ENCODE peak calls at places on chromosome 16, in seven cellular contexts. K is astrocyte of the cerebellum; C is hepatocyte; X is activated CD4-positive, alpha-beta T cell treated with anti-CD3 and anti-CD28 coated beads, Interleukin-2, amount 10 ng/mL, durations not matched to agents 7 days and 5 days; M is activated T-cell treated with anti-CD3 and anti-CD28 coated beads for 1 hour; A is mucosa of gallbladder; I is activated CD4-positive, CD25-positive, alpha-beta regulatory T cell treated with anti-CD3 and anti-CD28 coated beads, Interleukin-2, amount 50 U/mL, for 16 hours. B is an unnamed sample.

GRCh38 chr16:15874745-15875314 is 13.6 kb downstream of the CEP20 start:
- DNase-seq in X (peak; percentile 20), K (peak; percentile 64), A (peak; percentile 28), C (peak; percentile 77), I (no peak), M (no peak), B (no peak)

GRCh38 chr16:58393138-58393504 is 850 bp downstream of the GINS3 start:
- DNase-seq in X (no peak), K (no peak), I (no peak), M (no peak), A (no peak), C (no peak), B (no peak)

GRCh38 chr16:47043200-47043599 is 69.7 kb upstream of the DNAJA2 start:
- DNase-seq in C (no peak), A (no peak), K (no peak), M (no peak), I (no peak), X (no peak), B (no peak)

GRCh38 chr16:4085405-4085970 is 30.8 kb downstream of the ADCY9 start:
- DNase-seq in I (no peak), C (no peak), M (no peak), X (no peak), A (peak; percentile 10), K (no peak), B (no peak)

GRCh38 chr16:11316331-11317015 is 28.8 kb upstream of the RMI2 start:
- DNase-seq in I (no peak), X (no peak), A (no peak), C (no peak), M (no peak), K (no peak), B (no peak)

GRCh38 chr16:1019934-1020305 is 38.4 kb downstream of the SOX8 start:
- DNase-seq in X (no peak), I (no peak), K (no peak), A (no peak), C (no peak), M (no peak), B (no peak)

GRCh38 chr16:19006446-19007315 is 22.9 kb downstream of the TMC7 start:
- DNase-seq in I (no peak), K (no peak), A (no peak), M (no peak), X (no peak), C (no peak), B (no peak)

GRCh38 chr16:27067138-27067537 is 411 bp downstream of the C16orf82 start:
- DNase-seq in M (no peak), A (no peak), I (no peak), X (no peak), C (peak; percentile 19), K (no peak), B (no peak)

GRCh38 chr16:35102780-35103403 is 1643.5 kb downstream of the TP53TG3F start:
- DNase-seq in K (no peak), X (no peak), M (no peak), I (no peak), A (no peak), C (no peak), B (no peak)

GRCh38 chr16:58011652-58012051 is 10.4 kb downstream of the USB1 start:
- DNase-seq in X (no peak), A (no peak), K (peak; percentile 39), I (no peak), M (no peak), C (peak; percentile 52), B (no peak)

GRCh38 chr16:12618515-12618914 is 185.2 kb downstream of the CPPED1 start:
- DNase-seq in C (no peak), K (no peak), A (no peak), I (no peak), X (no peak), M (no peak), B (no peak)

GRCh38 chr16:70682239-70683145 is 3.4 kb downstream of the MTSS2 start:
- DNase-seq in A (no peak), X (no peak), I (no peak), M (no peak), K (no peak), C (no peak), B (no peak)

GRCh38 chr16:11689031-11689840 is 21.0 kb downstream of the SNN start:
- DNase-seq in K (no peak), X (no peak), C (no peak), M (no peak), A (no peak), I (no peak), B (no peak)

GRCh38 chr16:24700549-24701392 is 28.7 kb upstream of the TNRC6A start:
- DNase-seq in K (peak; percentile 98), A (peak; percentile 87), C (peak; percentile 65), I (no peak), M (no peak), X (no peak), B (no peak)

GRCh38 chr16:70529051-70529777 is 5.6 kb downstream of the SF3B3 start:
- DNase-seq in C (peak; percentile 43), M (no peak), I (no peak), A (no peak), K (peak; percentile 49), X (peak; percentile 32), B (no peak)

GRCh38 chr16:89187337-89188063 is 12.8 kb downstream of the SLC22A31 start:
- DNase-seq in C (no peak), I (no peak), X (peak; percentile 52), K (no peak), A (no peak), M (no peak), B (no peak)

GRCh38 chr16:71537643-71538042 is 11.4 kb downstream of the CHST4 start:
- DNase-seq in C (peak; percentile 73), K (peak; percentile 31), M (no peak), I (no peak), A (peak; percentile 18), X (peak; percentile 56), B (no peak)

GRCh38 chr16:85460983-85461813 is 151.9 kb upstream of the GSE1 start:
- DNase-seq in A (no peak), M (no peak), X (no peak), C (peak; percentile 46), I (no peak), K (peak; percentile 22), B (no peak)

GRCh38 chr16:797120-797420 is 3.5 kb downstream of the GNG13 start:
- DNase-seq in K (no peak), I (no peak), M (no peak), X (no peak), A (no peak), C (no peak), B (no peak)

GRCh38 chr16:19913306-19913717 is 28.7 kb upstream of the GPRC5B start:
- DNase-seq in M (no peak), K (no peak), A (no peak), C (no peak), I (no peak), X (no peak), B (no peak)

GRCh38 chr16:15949210-15950166 is at the start of gene ABCC1:
- DNase-seq in K (no peak), A (no peak), M (peak; percentile 38), I (peak; percentile 25), X (peak; percentile 46), C (peak; percentile 68), B (peak; percentile 60)

GRCh38 chr16:85231959-85232358 is 119.7 kb upstream of the CIBAR2 start:
- DNase-seq in I (no peak), X (no peak), C (no peak), K (no peak), M (no peak), A (no peak), B (no peak)

GRCh38 chr16:66649636-66650205 is 45.2 kb downstream of the CMTM3 start:
- DNase-seq in A (no peak), X (no peak), K (no peak), I (no peak), C (peak; percentile 20), M (no peak), B (no peak)

GRCh38 chr16:75648265-75649076 is 898 bp downstream of the TERF2IP start:
- DNase-seq in K (peak; percentile 49), I (peak; percentile 68), A (peak; percentile 85), X (peak; percentile 90), C (peak; percentile 92), M (peak; percentile 80), B (peak; percentile 90)

GRCh38 chr16:53642094-53642493 is 61.6 kb downstream of the RPGRIP1L start:
- DNase-seq in K (no peak), X (no peak), C (no peak), A (no peak), I (no peak), M (no peak), B (no peak)

GRCh38 chr16:88353691-88354090 is 29.1 kb upstream of the ZNF469 start:
- DNase-seq in C (no peak), I (no peak), X (no peak), A (no peak), K (no peak), M (no peak), B (no peak)

GRCh38 chr16:27847030-27847550 is 216.4 kb downstream of the GSG1L start:
- DNase-seq in X (no peak), C (no peak), K (peak; percentile 3), M (no peak), I (no peak), A (no peak), B (no peak)

GRCh38 chr16:69244336-69244735 is 57.4 kb downstream of the SNTB2 start:
- DNase-seq in K (no peak), A (no peak), X (no peak), C (no peak), M (no peak), I (no peak), B (no peak)

GRCh38 chr16:49495596-49496355 is 122.2 kb downstream of the C16orf78 start:
- DNase-seq in C (no peak), A (no peak), X (no peak), I (no peak), M (no peak), K (no peak), B (no peak)